ENCODE peak calls at places on chromosomes 1 and 21, in four cellular contexts. N, J, T and Q are unnamed samples. For H3K9me1, the result is how much of the 10 kb centered on the place peaks cover.

GRCh38 chr1:150626150-150626549 is 3.3 kb downstream of the ENSA start:
- DNase-seq in N (no peak), J (no peak), T (no peak), Q (no peak)

GRCh38 chr1:171142451-171143121 is 42.5 kb upstream of the FMO2 start:
- DNase-seq in N (no peak), J (peak), T (no peak), Q (no peak)

GRCh38 chr21:31917108-31917507 is 44.3 kb downstream of the HUNK start:
- DNase-seq in N (no peak), J (no peak), T (no peak), Q (no peak)

GRCh38 chr1:160779662-160780397 is 16.1 kb upstream of the LY9 start:
- DNase-seq in N (no peak), J (no peak), T (peak), Q (no peak)

GRCh38 chr1:169207825-169208520 is 101.5 kb downstream of the ATP1B1 start:
- DNase-seq in N (peak), J (no peak), T (no peak), Q (no peak)

GRCh38 chr1:45802343-45803298 is 791 bp upstream of the MAST2 start:
- DNase-seq in N (peak), J (peak), T (peak), Q (peak)

GRCh38 chr1:115134850-115135484 is 45.7 kb upstream of the TSPAN2 start:
- DNase-seq in N (peak), J (peak), T (no peak), Q (no peak)

GRCh38 chr1:235073331-235073967 is 55.2 kb downstream of the TOMM20 start:
- DNase-seq in N (no peak), J (no peak), T (no peak), Q (peak)

GRCh38 chr1:154014154-154014910 is 23.8 kb downstream of the RPS27 start:
- DNase-seq in N (no peak), J (peak), T (no peak), Q (no peak)

GRCh38 chr1:225816643-225817538 is 7.0 kb downstream of the EPHX1 start:
- DNase-seq in N (peak), J (peak), T (no peak), Q (no peak)

GRCh38 chr1:8047112-8047511 is 21.0 kb upstream of the ERRFI1 start:
- DNase-seq in N (peak), J (peak), T (no peak), Q (no peak)

DNA sequence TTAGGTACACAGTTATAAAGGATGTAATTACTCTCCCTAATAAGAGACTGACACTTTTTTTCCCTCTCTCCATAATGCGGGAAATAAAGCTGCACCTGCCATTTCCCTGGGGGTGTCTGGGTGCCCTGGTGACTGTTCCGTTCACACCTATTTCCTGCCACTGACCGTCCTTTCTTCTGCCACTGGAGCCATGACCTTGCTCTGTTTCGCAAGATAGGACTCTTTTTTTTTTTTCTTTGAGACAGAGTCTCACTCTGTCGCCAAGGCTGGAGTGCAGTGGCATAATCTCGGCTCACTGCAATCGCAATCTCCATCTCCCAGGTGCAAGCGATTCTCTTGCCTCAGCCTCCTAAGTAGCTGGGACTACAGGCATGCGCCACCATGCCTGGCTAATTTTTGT is 66.1 kb upstream of the SERBP1 start:
- DNase-seq in N (no peak), J (no peak), T (no peak), Q (no peak)
- H3K9me1 ChIP-seq in N (under half), J (under half), T (under half), Q (under half)

DNA sequence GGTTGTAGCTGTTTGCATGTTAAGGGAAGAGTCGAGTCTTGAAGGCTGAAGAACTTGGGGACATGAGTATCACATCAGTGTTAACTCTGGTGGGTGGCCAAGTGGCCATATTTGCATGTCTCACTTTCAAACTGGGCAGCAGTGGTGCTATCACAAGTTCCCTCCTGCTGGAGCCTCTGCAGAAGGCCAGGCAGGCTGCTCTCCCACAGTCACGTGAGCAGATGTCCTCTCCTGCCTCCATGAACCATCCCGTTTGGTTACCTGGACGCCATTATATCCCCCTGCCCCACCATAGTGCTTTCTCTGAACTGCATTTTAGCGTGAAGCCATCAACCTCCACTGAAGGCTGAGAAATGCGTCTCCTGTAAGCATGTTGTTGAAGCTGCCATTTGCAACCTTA is 205.1 kb upstream of the LMO4 start:
- DNase-seq in N (no peak), J (no peak), T (no peak), Q (no peak)
- H3K9me1 ChIP-seq in N (under half), J (under half), T (under half), Q (under half)

GRCh38 chr1:31715097-31715872 is 11.5 kb upstream of the COL16A1 start:
- DNase-seq in N (peak), J (peak), T (peak), Q (no peak)

GRCh38 chr1:31714442-31715096 is 10.8 kb upstream of the COL16A1 start:
- DNase-seq in N (peak), J (peak), T (peak), Q (peak)

GRCh38 chr1:31712625-31713024 is 8.8 kb upstream of the COL16A1 start:
- DNase-seq in N (peak), J (peak), T (no peak), Q (no peak)

GRCh38 chr1:31709060-31709459 is 5.2 kb upstream of the COL16A1 start:
- DNase-seq in N (no peak), J (no peak), T (no peak), Q (no peak)

GRCh38 chr1:31712041-31712440 is 8.2 kb upstream of the COL16A1 start:
- DNase-seq in N (no peak), J (peak), T (no peak), Q (no peak)
- H3K9me1 ChIP-seq in N (under half), J (under half), T (under half), Q (under half)

GRCh38 chr1:42250164-42250563 is 84.9 kb downstream of the FOXJ3 start:
- DNase-seq in N (no peak), J (no peak), T (no peak), Q (no peak)
- H3K9me1 ChIP-seq in N (under half), J (under half), T (under half), Q (under half)

GRCh38 chr21:35449846-35450245 is 400.7 kb upstream of the RUNX1 start:
- DNase-seq in N (no peak), J (no peak), T (no peak), Q (no peak)
- H3K9me1 ChIP-seq in N (under half), J (under half), T (under half), Q (under half)

DNA sequence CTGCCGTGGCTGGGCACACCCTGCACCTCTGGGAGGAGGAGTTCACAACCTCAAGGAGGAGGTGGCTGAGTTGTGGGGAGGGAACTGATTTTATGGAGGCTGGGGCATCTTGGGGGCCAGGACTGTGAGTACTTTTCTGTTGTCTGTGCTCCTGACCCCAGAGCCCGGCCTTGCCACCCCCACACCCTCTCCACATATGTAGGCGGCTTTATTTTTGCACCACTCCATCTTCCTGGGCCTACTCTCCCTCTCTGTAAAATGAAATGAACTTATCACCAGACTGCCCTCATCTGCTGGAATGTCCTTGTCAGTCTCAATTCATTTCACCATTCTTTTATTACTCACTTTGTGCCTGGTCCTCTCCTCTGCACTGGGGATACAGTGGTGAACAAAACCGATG is 12.8 kb downstream of the FOXD2 start:
- DNase-seq in N (no peak), J (no peak), T (no peak), Q (no peak)
- H3K9me1 ChIP-seq in N (under half), J (under half), T (under half), Q (under half)

GRCh38 chr1:245587435-245588105 is 432.8 kb downstream of the KIF26B start:
- DNase-seq in N (no peak), J (no peak), T (no peak), Q (no peak)

GRCh38 chr1:245590726-245591125 is 435.9 kb downstream of the KIF26B start:
- DNase-seq in N (no peak), J (peak), T (no peak), Q (no peak)

GRCh38 chr1:245589827-245590421 is 435.1 kb downstream of the KIF26B start:
- DNase-seq in N (no peak), J (no peak), T (no peak), Q (no peak)

GRCh38 chr1:245589221-245589620 is 434.4 kb downstream of the KIF26B start:
- DNase-seq in N (no peak), J (no peak), T (no peak), Q (no peak)

GRCh38 chr1:245588250-245588649 is 433.5 kb downstream of the KIF26B start:
- DNase-seq in N (no peak), J (no peak), T (no peak), Q (no peak)
- H3K9me1 ChIP-seq in N (under half), J (under half), T (under half), Q (under half)

GRCh38 chr21:37971390-37971789 is 55.1 kb upstream of the KCNJ6 start:
- DNase-seq in N (no peak), J (no peak), T (no peak), Q (no peak)

GRCh38 chr21:37970548-37970947 is 54.3 kb upstream of the KCNJ6 start:
- DNase-seq in N (no peak), J (no peak), T (no peak), Q (no peak)

GRCh38 chr21:37974081-37974480 is 57.8 kb upstream of the KCNJ6 start:
- DNase-seq in N (no peak), J (peak), T (no peak), Q (no peak)
- H3K9me1 ChIP-seq in N (under half), J (under half), T (under half), Q (under half)

DNA sequence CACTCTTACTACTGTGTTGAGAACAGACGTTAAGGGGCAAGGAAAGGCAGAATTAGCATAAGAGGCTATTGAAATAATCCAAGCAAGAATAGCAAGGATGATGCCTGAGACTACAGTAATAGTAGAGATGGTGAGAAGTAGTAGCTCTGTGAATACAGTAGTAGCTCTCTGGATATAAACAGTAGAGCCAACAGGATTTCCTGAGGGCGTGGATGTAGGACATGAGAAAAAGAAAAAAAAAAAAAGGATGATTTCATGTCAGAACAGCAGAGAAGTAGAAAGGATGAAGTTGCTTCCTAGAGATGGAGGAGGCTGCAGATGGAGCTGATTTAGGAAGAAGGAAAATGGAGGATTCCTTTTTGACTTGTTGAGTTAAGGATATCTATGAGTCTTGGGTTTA is 112.3 kb downstream of the OMA1 start:
- DNase-seq in N (no peak), J (no peak), T (no peak), Q (no peak)
- H3K9me1 ChIP-seq in N (under half), J (under half), T (under half), Q (under half)

DNA sequence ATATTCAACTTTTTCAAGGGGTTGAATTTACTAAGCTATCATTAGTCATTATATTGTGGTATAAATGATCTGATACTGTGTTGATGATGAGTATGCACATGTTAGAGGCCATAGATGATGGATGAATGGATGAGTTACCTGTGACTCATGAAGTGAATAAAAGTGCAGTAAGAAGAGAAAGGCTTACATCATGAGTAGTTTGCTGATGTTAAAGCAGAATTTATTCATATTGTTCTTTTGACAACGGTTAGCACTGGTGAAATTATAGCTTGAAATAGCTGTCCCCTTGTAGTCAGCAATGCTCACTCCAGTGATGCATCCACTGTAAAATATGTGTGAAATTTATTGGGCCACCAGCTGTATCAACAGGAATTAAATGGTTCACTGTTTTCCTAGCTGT is 541.0 kb upstream of the ZRANB2 start:
- DNase-seq in N (no peak), J (peak), T (no peak), Q (peak)
- H3K9me1 ChIP-seq in N (under half), J (under half), T (under half), Q (under half)